ENCODE peak calls at places on chromosomes 12 and 14, in five cellular contexts. F, I, Z, J and R are unnamed samples.

GRCh38 chr14:76056128-76056527 is 70.6 kb downstream of the IFT43 start:
- DNase-seq in F (no peak), I (no peak), Z (no peak), J (no peak), R (no peak)

GRCh38 chr12:89709994-89710872 is 1.6 kb upstream of the ATP2B1 start:
- DNase-seq in F (no peak), I (peak), Z (peak), J (peak), R (peak)

GRCh38 chr14:64040044-64040443 is 187.2 kb downstream of the SYNE2 start:
- DNase-seq in F (no peak), I (no peak), Z (no peak), J (no peak), R (no peak)

GRCh38 chr12:131555197-131555820 is 155.6 kb upstream of the SFSWAP start:
- DNase-seq in F (no peak), I (no peak), Z (no peak), J (no peak), R (no peak)

GRCh38 chr12:47786662-47786974 is 13.6 kb downstream of the SLC48A1 start:
- DNase-seq in F (no peak), I (no peak), Z (no peak), J (no peak), R (no peak)

GRCh38 chr12:65171073-65171472 is 1.7 kb downstream of the LEMD3 start:
- DNase-seq in F (no peak), I (no peak), Z (no peak), J (no peak), R (no peak)

GRCh38 chr14:104331871-104332605 is 193.7 kb downstream of the KIF26A start:
- DNase-seq in F (no peak), I (no peak), Z (no peak), J (peak), R (no peak)

GRCh38 chr14:23828001-23828400 is 125.6 kb upstream of the DHRS4 start:
- DNase-seq in F (no peak), I (no peak), Z (no peak), J (no peak), R (no peak)

GRCh38 chr12:12503384-12504078 is 59.1 kb downstream of the DUSP16 start:
- DNase-seq in F (no peak), I (no peak), Z (peak), J (no peak), R (no peak)

GRCh38 chr14:79631276-79631675 is 580.0 kb downstream of the DIO2 start:
- DNase-seq in F (no peak), I (no peak), Z (no peak), J (no peak), R (peak)